ENCODE peak calls at places on chromosomes 13 and 19, in four cellular contexts. C, I, F and N are unnamed samples.

GRCh38 chr13:98364648-98365047 is 187.6 kb upstream of the RNF113B start:
- DNase-seq in C (no peak), I (no peak), F (no peak), N (no peak)

GRCh38 chr19:35963514-35963913 is 27.3 kb downstream of the LRFN3 start:
- DNase-seq in C (peak), I (no peak), F (peak), N (no peak)

GRCh38 chr19:16944626-16945363 is 56.0 kb downstream of the F2RL3 start:
- DNase-seq in C (peak), I (no peak), F (no peak), N (no peak)

GRCh38 chr19:1469936-1470863 is 8.8 kb downstream of the C19orf25 start:
- DNase-seq in C (no peak), I (no peak), F (peak), N (no peak)

GRCh38 chr19:50906217-50906616 is 5.0 kb downstream of the KLK4 start:
- DNase-seq in C (peak), I (no peak), F (peak), N (no peak)

GRCh38 chr13:96994030-96994848 is at the start of gene OXGR1:
- DNase-seq in C (no peak), I (no peak), F (peak), N (no peak)

GRCh38 chr19:28424041-28424440 is 788.9 kb downstream of the UQCRFS1 start:
- DNase-seq in C (no peak), I (no peak), F (no peak), N (no peak)

GRCh38 chr19:32909257-32909656 is 39.7 kb upstream of the SLC7A9 start:
- DNase-seq in C (no peak), I (no peak), F (no peak), N (no peak)

GRCh38 chr19:11659612-11660011 is 62.3 kb downstream of the ZNF627 start:
- DNase-seq in C (peak), I (no peak), F (no peak), N (no peak)

GRCh38 chr19:35596366-35596999 is 10.5 kb downstream of the PMIS2 start:
- DNase-seq in C (peak), I (peak), F (no peak), N (no peak)

GRCh38 chr19:7506385-7507328 is 9.2 kb upstream of the ZNF358 start:
- DNase-seq in C (peak), I (peak), F (peak), N (peak)

GRCh38 chr19:16032509-16033135 is 43.7 kb upstream of the TPM4 start:
- DNase-seq in C (no peak), I (no peak), F (no peak), N (no peak)

GRCh38 chr13:47708386-47708785 is 292.7 kb downstream of the SUCLA2 start:
- DNase-seq in C (no peak), I (no peak), F (no peak), N (no peak)

GRCh38 chr13:22800726-22801401 is 379.9 kb upstream of the SGCG start:
- DNase-seq in C (peak), I (no peak), F (peak), N (peak)

GRCh38 chr13:39970177-39970846 is 314.9 kb downstream of the COG6 start:
- DNase-seq in C (no peak), I (no peak), F (no peak), N (no peak)

GRCh38 chr13:33349314-33349995 is 63.9 kb upstream of the STARD13 start:
- DNase-seq in C (no peak), I (no peak), F (peak), N (peak)

GRCh38 chr13:33352023-33352422 is 66.5 kb upstream of the STARD13 start:
- DNase-seq in C (no peak), I (no peak), F (no peak), N (no peak)

GRCh38 chr13:33351324-33351723 is 65.8 kb upstream of the STARD13 start:
- DNase-seq in C (no peak), I (peak), F (no peak), N (no peak)

GRCh38 chr13:33348366-33348765 is 62.8 kb upstream of the STARD13 start:
- DNase-seq in C (no peak), I (no peak), F (no peak), N (no peak)

GRCh38 chr13:33349996-33350826 is 64.7 kb upstream of the STARD13 start:
- DNase-seq in C (no peak), I (peak), F (peak), N (peak)
- TF ChIP-seq POLR2A in C (no peak), I (no peak), F (peak), N (peak)

GRCh38 chr19:10478903-10479384 is 24.2 kb downstream of the KEAP1 start:
- DNase-seq in C (peak), I (peak), F (peak), N (peak)
- TF ChIP-seq POLR2A in C (no peak), I (peak), F (no peak), N (peak)

DNA sequence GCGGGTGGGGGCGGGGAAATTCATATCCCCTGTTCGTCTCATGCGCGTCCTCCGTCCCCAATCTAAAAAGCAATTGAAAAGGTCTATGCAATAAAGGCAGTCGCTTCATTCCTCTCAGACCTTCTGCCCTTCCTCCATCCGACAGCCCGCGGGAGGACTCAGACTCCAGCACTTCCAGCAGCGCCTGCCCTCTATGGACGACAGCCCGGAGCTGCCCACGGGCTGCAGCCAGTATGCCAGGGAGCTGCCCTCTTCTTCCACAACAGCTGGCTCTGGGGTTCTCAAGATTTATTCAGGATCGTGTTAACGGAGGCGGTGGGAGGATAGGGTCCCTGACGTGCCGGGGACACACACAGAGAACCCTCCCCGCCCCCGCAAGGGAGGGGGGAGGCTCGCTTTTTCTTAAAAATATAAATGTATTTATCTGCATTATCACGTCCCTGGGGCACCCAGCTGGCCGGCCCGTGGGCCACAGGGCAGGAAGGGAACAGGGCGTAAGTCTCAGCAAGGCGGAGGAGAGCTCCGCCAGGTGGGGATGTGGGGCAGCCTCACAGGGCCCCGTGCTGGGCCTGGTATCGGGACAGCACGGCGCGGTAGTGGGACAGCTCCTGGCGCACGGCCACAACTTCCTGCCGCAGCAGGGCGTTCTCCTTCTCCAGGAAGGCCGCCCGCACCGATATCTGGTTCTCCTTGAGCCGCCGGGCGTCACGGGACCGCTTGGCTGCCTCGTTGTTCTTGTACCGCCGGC is 6.7 kb downstream of the DBP start:
- DNase-seq in C (peak), I (no peak), F (peak), N (peak)
- TF ChIP-seq POLR2A in C (no peak), I (no peak), F (no peak), N (no peak)

GRCh38 chr13:42271337-42272114 is 426 bp upstream of the AKAP11 start:
- DNase-seq in C (peak), I (peak), F (peak), N (peak)
- TF ChIP-seq POLR2A in C (peak), I (peak), F (no peak), N (no peak)